ENCODE peak calls at places on chromosomes 16 and 17, in nine cellular contexts. B is psoas muscle; A is neuronal stem cell; V is right cardiac atrium; W is CD8-positive, alpha-beta T cell; E is effector memory CD4-positive, alpha-beta T cell; P is heart right ventricle; J is lung; T is CD4-positive, alpha-beta memory T cell. Q is an unnamed sample.
A peak's percentile ranks its signal among the peaks of the same experiment; 100 is the strongest.

GRCh38 chr17:71327376-71328059 is 793.3 kb upstream of the SOX9 start:
- DNase-seq in T (no peak), B (no peak), V (no peak), W (no peak), P (no peak), A (no peak), J (no peak), E (no peak), Q (no peak)

GRCh38 chr17:41177727-41178271 is at the start of gene KRTAP4-2:
- DNase-seq in E (no peak), P (no peak), J (no peak), W (no peak), V (peak; percentile 37), A (no peak), T (no peak), B (no peak), Q (no peak)

GRCh38 chr17:38701504-38702165 is 3.4 kb upstream of the MLLT6 start:
- DNase-seq in V (no peak), A (peak; percentile 42), J (no peak), P (no peak), B (no peak), E (peak; percentile 61), T (peak; percentile 68), W (peak; percentile 69), Q (no peak)

GRCh38 chr16:23694707-23695373 is 16.2 kb downstream of the PLK1 start:
- DNase-seq in A (peak; percentile 58), V (no peak), J (no peak), W (no peak), B (no peak), T (no peak), E (no peak), P (no peak), Q (no peak)

GRCh38 chr17:41773731-41774193 is 12.7 kb downstream of the JUP start:
- DNase-seq in V (no peak), B (no peak), A (no peak), J (no peak), T (no peak), W (no peak), E (no peak), P (peak; percentile 38), Q (no peak)

GRCh38 chr17:37530420-37530819 is 40.7 kb downstream of the DUSP14 start:
- DNase-seq in E (no peak), T (no peak), J (no peak), A (no peak), B (no peak), W (no peak), P (no peak), V (no peak), Q (no peak)

GRCh38 chr16:588639-588888 is 1.3 kb upstream of the RAB40C start:
- DNase-seq in W (peak; percentile 60), P (no peak), A (no peak), T (no peak), J (no peak), E (peak; percentile 51), V (peak; percentile 76), B (no peak), Q (no peak)

GRCh38 chr16:565420-566330 is 1.1 kb upstream of the NHLRC4 start:
- DNase-seq in P (no peak), E (no peak), W (no peak), A (no peak), J (no peak), B (no peak), V (no peak), T (no peak), Q (no peak)

GRCh38 chr17:8386841-8387240 is 3.8 kb upstream of the RPL26 start:
- DNase-seq in P (no peak), T (no peak), B (no peak), A (no peak), V (no peak), W (no peak), J (no peak), E (no peak), Q (no peak)

GRCh38 chr17:71163121-71163812 is 957.6 kb upstream of the SOX9 start:
- DNase-seq in A (no peak), W (no peak), V (no peak), T (no peak), J (peak; percentile 33), P (no peak), E (no peak), B (no peak), Q (no peak)

GRCh38 chr17:83149761-83150251 is 70.4 kb downstream of the METRNL start:
- DNase-seq in P (no peak), B (no peak), J (peak; percentile 11), W (no peak), V (no peak), A (no peak), E (no peak), T (no peak), Q (no peak)

GRCh38 chr17:63578027-63578768 is 22.5 kb upstream of the TACO1 start:
- DNase-seq in W (no peak), B (no peak), A (no peak), T (no peak), V (no peak), J (no peak), E (no peak), P (no peak), Q (no peak)

GRCh38 chr16:31074814-31075183 is 577 bp downstream of the ZNF646 start:
- DNase-seq in E (no peak), W (no peak), A (no peak), T (no peak), J (no peak), B (no peak), P (no peak), V (no peak), Q (no peak)

GRCh38 chr16:68232335-68232734 is 3.6 kb downstream of the ESRP2 start:
- DNase-seq in J (no peak), A (no peak), P (no peak), E (no peak), W (no peak), V (no peak), T (no peak), B (no peak), Q (no peak)

DNA sequence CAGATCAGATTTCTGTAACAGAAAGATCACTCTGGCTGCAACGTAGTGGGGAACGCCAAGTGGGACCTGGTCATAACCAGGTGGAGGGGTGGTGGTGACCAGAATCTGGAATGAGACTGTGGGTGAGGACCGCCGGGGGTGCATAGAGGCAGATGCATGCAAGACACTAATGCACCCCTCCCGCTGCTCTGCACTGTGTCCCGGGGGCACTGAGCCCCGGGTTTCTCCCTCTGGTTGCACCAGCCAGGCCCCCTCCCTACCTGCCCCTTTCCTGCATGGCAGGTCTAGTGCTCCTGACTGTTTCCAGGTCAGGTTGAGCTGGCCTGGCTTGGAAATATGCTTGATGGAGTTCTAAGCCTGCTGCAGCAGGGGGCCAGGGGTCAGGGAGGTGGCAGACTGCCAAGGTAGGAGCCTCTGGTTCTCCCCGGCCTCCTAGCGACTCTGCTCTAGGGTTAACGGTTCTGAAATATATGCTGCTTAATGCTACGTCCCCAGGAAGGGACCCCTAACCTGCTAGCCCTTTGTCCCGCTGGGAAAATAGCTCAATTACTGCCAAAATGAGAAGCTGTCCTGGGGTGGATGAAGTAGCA is 94.3 kb downstream of the SDK2 start:
- DNase-seq in V (no peak), A (no peak), B (no peak), E (no peak), W (no peak), P (no peak), T (no peak), J (no peak), Q (no peak)
- H3K27ac ChIP-seq in V (no peak overlapping the region), A (no peak overlapping the region), B (no peak overlapping the region), E (no peak overlapping the region), W (no peak overlapping the region), P (no peak overlapping the region), T (no peak overlapping the region), J (no peak overlapping the region), Q (no peak overlapping the region)

DNA sequence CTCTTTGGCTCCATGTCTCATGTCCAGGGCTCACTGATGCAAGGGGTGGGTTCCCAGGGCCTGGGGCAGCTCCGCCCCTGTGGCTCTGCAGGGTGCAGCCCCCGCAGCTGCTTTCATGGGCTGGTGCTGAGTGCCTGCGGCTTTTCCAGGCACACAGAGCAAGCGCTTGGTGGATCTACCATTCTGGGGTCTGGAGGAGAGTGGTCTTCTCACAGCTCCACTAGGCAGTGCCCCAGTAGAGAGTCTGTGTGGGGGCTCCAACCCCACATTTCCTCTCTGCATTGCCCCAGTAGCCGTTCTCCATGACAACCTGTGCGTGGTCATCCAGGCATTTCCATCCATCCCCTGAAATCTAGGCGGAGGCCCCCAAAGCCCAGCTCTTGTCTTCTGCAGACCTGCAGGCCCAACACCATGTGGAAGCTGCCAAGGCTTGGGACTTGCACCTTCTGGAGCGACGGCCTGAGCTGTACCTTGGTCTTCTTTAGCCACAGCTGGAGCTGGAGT is 5.2 kb downstream of the IL32 start:
- DNase-seq in T (no peak), W (no peak), A (no peak), J (no peak), E (no peak), V (peak; percentile 27), P (no peak), B (no peak), Q (no peak)
- H3K27ac ChIP-seq in T (no peak overlapping the region), W (no peak overlapping the region), A (no peak overlapping the region), J (no peak overlapping the region), E (no peak overlapping the region), V (no peak overlapping the region), P (no peak overlapping the region), B (no peak overlapping the region), Q (no peak overlapping the region)

GRCh38 chr17:17692353-17693252 is 11.3 kb downstream of the RAI1 start:
- DNase-seq in A (no peak), W (no peak), P (no peak), J (no peak), V (peak; percentile 45), T (no peak), E (no peak), B (no peak), Q (no peak)

GRCh38 chr17:17693253-17693954 is 12.1 kb downstream of the RAI1 start:
- DNase-seq in V (peak; percentile 88), A (no peak), T (no peak), B (peak; percentile 60), E (no peak), P (no peak), W (no peak), J (peak; percentile 67), Q (peak; percentile 69)

GRCh38 chr17:17691468-17692263 is 10.4 kb downstream of the RAI1 start:
- DNase-seq in B (no peak), P (peak; percentile 44), E (no peak), V (peak; percentile 72), T (no peak), J (no peak), W (no peak), A (no peak), Q (no peak)

GRCh38 chr17:17689312-17689711 is 8.1 kb downstream of the RAI1 start:
- DNase-seq in P (no peak), T (no peak), J (no peak), V (no peak), E (no peak), W (no peak), B (no peak), A (no peak), Q (no peak)

GRCh38 chr17:17690156-17690737 is 9.0 kb downstream of the RAI1 start:
- DNase-seq in V (no peak), T (no peak), A (no peak), P (no peak), E (no peak), W (no peak), B (no peak), J (no peak), Q (no peak)
- H3K27ac ChIP-seq in V (no peak overlapping the region), T (no peak overlapping the region), A (no peak overlapping the region), P (no peak overlapping the region), E (no peak overlapping the region), W (no peak overlapping the region), B (no peak overlapping the region), J (no peak overlapping the region), Q (no peak overlapping the region)

GRCh38 chr17:44898768-44899073 is 524 bp downstream of the EFTUD2 start:
- DNase-seq in J (no peak), W (no peak), B (no peak), E (no peak), A (no peak), T (no peak), V (no peak), P (no peak), Q (no peak)
- H3K27ac ChIP-seq in J (peak overlapping the region; percentile 76), W (peak overlapping the region; percentile 96), B (peak overlapping the region; percentile 98), E (peak overlapping the region; percentile 99), A (no peak overlapping the region), T (peak overlapping the region; percentile 85), V (peak overlapping the region; percentile 90), P (peak overlapping the region; percentile 95), Q (peak overlapping the region; percentile 97)

Q was measured in substantia nigra.